ENCODE peak calls at places on chromosomes 16 and 17, in ten cellular contexts. Z is Caco-2, J is stomach, N is mucosa of descending colon, R is PC-3, L is HL-60, C is OCI-LY7, Y is psoas muscle, P is suprapubic skin, B is kidney epithelial cell. H is an unnamed sample.

GRCh38 chr17:5437721-5438317 is 1.1 kb downstream of the C1QBP start:
- DNase-seq in C (no peak), R (peak; percentile 72), L (no peak), Z (no peak), Y (no peak), J (no peak), P (no peak), N (no peak), B (no peak), H (no peak)

GRCh38 chr16:1458977-1459341 is 14.6 kb upstream of the CCDC154 start:
- DNase-seq in N (no peak), C (peak; percentile 37), L (no peak), J (no peak), Y (no peak), R (no peak), P (no peak), B (no peak), Z (no peak), H (peak; percentile 52)

GRCh38 chr17:29140631-29141483 is 39.3 kb downstream of the MYO18A start:
- DNase-seq in J (no peak), L (no peak), N (no peak), P (no peak), Y (no peak), R (no peak), C (peak; percentile 69), Z (no peak), B (no peak), H (peak; percentile 45)

GRCh38 chr17:976316-976715 is 3.3 kb downstream of the NXN start:
- DNase-seq in R (no peak), B (no peak), C (no peak), Y (no peak), Z (no peak), L (no peak), P (no peak), N (no peak), J (no peak), H (no peak)

GRCh38 chr17:6608321-6608720 is 32.2 kb downstream of the KIAA0753 start:
- DNase-seq in P (no peak), R (peak; percentile 84), J (no peak), B (peak; percentile 45), Y (no peak), N (no peak), L (no peak), Z (no peak), C (no peak), H (no peak)

GRCh38 chr17:77687417-77687816 is 271.1 kb upstream of the TNRC6C start:
- DNase-seq in J (no peak), N (no peak), Y (no peak), C (no peak), L (no peak), Z (no peak), B (no peak), P (no peak), R (no peak), H (no peak)

GRCh38 chr16:71626018-71626857 is at the start of gene MARVELD3:
- DNase-seq in C (no peak), R (peak; percentile 81), B (no peak), J (peak; percentile 93), Z (peak; percentile 99), N (peak; percentile 97), P (peak; percentile 79), Y (no peak), L (no peak), H (no peak)

GRCh38 chr17:67503184-67503583 is 126.1 kb downstream of the PITPNC1 start:
- DNase-seq in J (no peak), N (no peak), L (no peak), Y (no peak), Z (no peak), C (no peak), B (no peak), R (peak; percentile 99), P (no peak), H (no peak)

GRCh38 chr16:54286067-54286329 is 589 bp downstream of the IRX3 start:
- DNase-seq in P (no peak), L (no peak), B (no peak), R (no peak), Z (no peak), J (no peak), C (no peak), N (no peak), Y (no peak), H (no peak)

GRCh38 chr16:54284931-54285413 is 1.6 kb downstream of the IRX3 start:
- DNase-seq in N (no peak), Z (no peak), J (no peak), R (no peak), P (no peak), B (no peak), Y (no peak), L (no peak), C (no peak), H (no peak)

GRCh38 chr16:54284319-54284930 is 2.2 kb downstream of the IRX3 start:
- DNase-seq in Y (peak; percentile 64), N (peak; percentile 22), L (no peak), P (peak; percentile 69), C (no peak), J (peak; percentile 58), R (no peak), Z (peak; percentile 71), B (no peak), H (no peak)

GRCh38 chr16:54286330-54287017 is at the start of gene IRX3:
- DNase-seq in L (peak; percentile 42), R (peak; percentile 19), P (peak; percentile 94), N (no peak), B (peak; percentile 23), Z (peak; percentile 95), Y (peak; percentile 93), J (peak; percentile 88), C (no peak), H (no peak)

DNA sequence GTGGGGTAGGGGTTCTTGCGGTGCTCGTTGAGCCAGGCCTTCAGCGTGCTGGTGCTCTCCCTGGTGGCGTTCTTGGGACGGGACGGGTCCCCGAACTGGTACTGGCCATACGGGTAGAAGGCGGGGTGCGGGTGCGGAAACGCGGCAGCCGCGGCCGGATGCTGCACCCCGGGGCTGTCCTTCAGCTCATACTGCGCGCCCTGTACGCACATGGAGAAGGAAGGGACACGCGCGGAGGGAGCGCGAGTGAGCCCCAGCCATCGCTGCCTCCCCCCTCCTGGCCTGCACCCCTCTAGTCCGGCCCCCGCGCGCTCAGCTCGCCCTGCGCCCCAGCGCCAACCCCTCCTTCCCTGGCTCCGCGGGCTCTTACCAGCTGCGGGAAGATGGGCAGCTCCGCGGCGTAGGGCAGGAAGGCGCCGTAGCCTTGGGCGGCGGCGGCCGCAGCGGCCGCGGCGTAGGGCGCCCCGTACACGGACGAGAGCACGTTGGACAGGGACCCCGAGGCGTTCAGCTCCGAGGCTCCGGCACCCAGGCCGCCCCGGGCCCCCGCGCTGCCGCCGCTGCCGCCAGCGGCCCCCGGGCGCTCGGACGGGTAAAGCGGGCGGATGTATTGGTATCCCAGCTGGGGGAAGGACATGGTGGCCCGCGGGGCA is 1.0 kb downstream of the IRX3 start:
- DNase-seq in P (peak; percentile 78), R (no peak), J (peak; percentile 56), C (no peak), N (no peak), Y (peak; percentile 69), B (no peak), Z (peak; percentile 68), L (peak; percentile 28), H (no peak)
- H3K4me3 ChIP-seq in P (peak overlapping the region; percentile 91), R (no peak overlapping the region), J (peak overlapping the region; percentile 66), C (no peak overlapping the region), N (no peak overlapping the region), Y (peak overlapping the region; percentile 78), B (peak overlapping the region; percentile 74), Z (peak overlapping the region; percentile 83), L (peak overlapping the region; percentile 47), H (no peak overlapping the region)

GRCh38 chr16:30472328-30472942 is at the start of gene ITGAL:
- DNase-seq in Z (no peak), J (peak; percentile 56), P (no peak), N (peak; percentile 58), C (peak; percentile 90), B (no peak), Y (peak; percentile 60), R (no peak), L (peak; percentile 84), H (peak; percentile 95)

GRCh38 chr16:30473231-30474061 is 904 bp downstream of the ITGAL start:
- DNase-seq in R (no peak), J (no peak), Y (no peak), B (no peak), C (no peak), N (no peak), Z (no peak), P (no peak), L (peak; percentile 78), H (peak; percentile 64)

GRCh38 chr16:30476991-30477390 is 4.4 kb downstream of the ITGAL start:
- DNase-seq in B (no peak), C (no peak), N (no peak), L (no peak), Y (no peak), P (no peak), R (no peak), J (no peak), Z (no peak), H (no peak)

GRCh38 chr16:30474062-30474452 is 1.5 kb downstream of the ITGAL start:
- DNase-seq in L (no peak), R (no peak), B (no peak), Y (peak; percentile 54), C (no peak), P (no peak), N (no peak), Z (no peak), J (no peak), H (no peak)

GRCh38 chr16:30474684-30475083 is 2.1 kb downstream of the ITGAL start:
- DNase-seq in N (no peak), C (no peak), L (no peak), Z (no peak), P (no peak), R (no peak), J (no peak), Y (no peak), B (no peak), H (no peak)
- H3K4me3 ChIP-seq in N (no peak overlapping the region), C (peak overlapping the region; percentile 77), L (peak overlapping the region; percentile 77), Z (no peak overlapping the region), P (no peak overlapping the region), R (no peak overlapping the region), J (peak overlapping the region; percentile 32), Y (no peak overlapping the region), B (no peak overlapping the region), H (no peak overlapping the region)

GRCh38 chr17:8056976-8057625 is 18.2 kb downstream of the ALOX15B start:
- DNase-seq in P (peak; percentile 44), L (no peak), B (no peak), J (peak; percentile 59), Y (no peak), R (peak; percentile 36), C (no peak), Z (peak; percentile 28), N (no peak), H (no peak)

GRCh38 chr17:8055851-8056231 is 17.0 kb downstream of the ALOX15B start:
- DNase-seq in P (no peak), B (no peak), L (no peak), C (no peak), Z (no peak), N (no peak), J (no peak), R (no peak), Y (no peak), H (no peak)

GRCh38 chr17:8057691-8058114 is 18.8 kb downstream of the ALOX15B start:
- DNase-seq in N (peak; percentile 63), P (peak; percentile 60), L (no peak), Y (no peak), C (peak; percentile 90), B (no peak), Z (peak; percentile 60), R (peak; percentile 94), J (peak; percentile 64), H (peak; percentile 80)

GRCh38 chr17:8059131-8059530 is 20.3 kb downstream of the ALOX15B start:
- DNase-seq in P (no peak), L (no peak), Y (no peak), C (no peak), B (no peak), Z (no peak), J (no peak), R (no peak), N (no peak), H (no peak)

DNA sequence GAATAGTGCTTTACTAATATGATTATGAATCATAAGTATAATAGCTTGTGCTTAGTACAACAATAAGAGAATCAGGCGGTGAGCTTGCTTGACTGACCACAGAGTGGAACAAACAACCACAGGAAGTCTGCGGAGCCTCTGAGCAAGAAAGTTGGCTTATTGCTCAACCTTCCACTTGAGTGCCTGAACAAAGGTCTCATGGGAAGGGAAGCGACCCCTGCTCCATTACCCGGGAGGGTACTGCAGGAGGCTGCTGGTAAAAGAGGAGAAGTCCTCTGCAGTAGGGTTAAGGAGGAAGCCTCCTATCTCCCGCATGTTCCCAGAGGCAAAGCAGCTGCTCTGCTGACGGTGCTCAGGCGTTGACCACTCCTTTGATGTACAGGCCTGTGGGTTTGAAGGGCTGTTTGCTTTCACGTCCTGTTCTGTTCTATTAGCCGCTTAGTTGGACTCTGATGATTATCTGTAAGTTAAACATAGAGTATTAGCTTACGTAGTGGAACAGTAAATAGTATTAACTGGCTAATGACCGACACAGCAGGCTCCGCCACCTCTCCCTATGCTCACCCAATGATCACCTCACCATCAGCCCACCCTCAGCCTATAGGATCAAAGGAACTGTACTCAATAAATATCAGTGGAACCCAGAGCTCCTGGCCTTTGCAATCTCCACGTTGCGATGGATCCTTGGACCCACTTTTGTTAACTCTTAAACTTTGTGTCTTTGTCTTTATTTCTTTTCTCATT is 17.5 kb downstream of the ALOX15B start:
- DNase-seq in Z (peak; percentile 80), N (peak; percentile 51), P (peak; percentile 57), C (peak; percentile 29), Y (no peak), J (peak; percentile 81), R (peak; percentile 88), L (peak; percentile 94), B (peak; percentile 44), H (peak; percentile 71)
- H3K4me3 ChIP-seq in Z (peak overlapping the region; percentile 46), N (no peak overlapping the region), P (no peak overlapping the region), C (no peak overlapping the region), Y (no peak overlapping the region), J (peak overlapping the region; percentile 31), R (peak overlapping the region; percentile 64), L (no peak overlapping the region), B (no peak overlapping the region), H (no peak overlapping the region)

GRCh38 chr16:67191995-67192681 is at the start of gene E2F4:
- DNase-seq in C (peak; percentile 96), J (peak; percentile 93), B (no peak), P (peak; percentile 93), R (peak; percentile 88), N (peak; percentile 91), Y (peak; percentile 96), L (peak; percentile 89), Z (peak; percentile 94), H (peak; percentile 95)

GRCh38 chr16:67190448-67191399 is 788 bp upstream of the EXOC3L1 start:
- DNase-seq in B (no peak), R (no peak), P (no peak), L (no peak), C (no peak), Z (no peak), J (no peak), Y (no peak), N (no peak), H (no peak)

GRCh38 chr16:67190041-67190440 is at the start of gene EXOC3L1:
- DNase-seq in B (no peak), R (no peak), L (no peak), Z (no peak), N (no peak), Y (no peak), P (no peak), J (no peak), C (no peak), H (no peak)

GRCh38 chr16:67192781-67193260 is 866 bp downstream of the E2F4 start:
- DNase-seq in P (no peak), L (no peak), R (no peak), B (no peak), N (no peak), C (peak; percentile 48), Y (no peak), Z (no peak), J (no peak), H (no peak)

DNA sequence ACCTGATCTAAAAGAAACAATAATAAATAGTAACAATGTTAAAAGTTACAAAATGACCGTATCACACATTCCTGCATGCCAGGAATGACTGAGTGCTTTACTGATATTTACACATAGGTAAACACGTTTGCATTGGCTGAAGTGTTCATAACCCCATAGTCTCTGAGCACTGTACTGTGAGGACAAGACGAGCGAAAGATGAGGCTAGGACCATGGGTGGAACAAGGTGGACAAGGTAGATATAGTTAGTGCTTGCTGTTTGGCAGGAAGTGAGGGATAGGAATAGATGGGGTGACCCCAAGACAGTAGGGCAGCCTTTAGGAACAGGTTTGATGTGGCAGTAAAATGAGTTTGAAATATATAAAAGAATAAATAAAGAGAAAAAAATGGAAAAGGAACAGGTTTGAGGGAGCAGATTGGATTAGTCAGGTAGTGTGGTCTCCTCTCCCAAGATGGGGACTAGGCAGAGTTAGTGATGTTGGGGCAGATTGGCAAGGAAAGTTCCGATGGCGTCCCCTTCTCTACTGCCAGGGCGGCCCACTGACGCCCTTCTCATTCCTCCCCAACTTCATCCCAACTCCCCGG is 453 bp upstream of the E2F4 start:
- DNase-seq in J (no peak), B (no peak), Y (no peak), C (no peak), Z (no peak), N (no peak), P (no peak), R (no peak), L (no peak), H (no peak)
- H3K4me3 ChIP-seq in J (peak overlapping the region; percentile 91), B (peak overlapping the region; percentile 31), Y (peak overlapping the region; percentile 100), C (peak overlapping the region; percentile 98), Z (peak overlapping the region; percentile 90), N (peak overlapping the region; percentile 93), P (peak overlapping the region; percentile 83), R (peak overlapping the region; percentile 98), L (peak overlapping the region; percentile 98), H (peak overlapping the region; percentile 52)

H was measured in GM12865.